ENCODE peak calls at places on chromosome 21, in eight cellular contexts. Q is fibroblast of the conjunctiva, B is 8988T, F is HTR-8/SVneo, S is GM19239, V is left ventricle myocardium inferior, M is GM10248, C is right lobe of liver. R is an unnamed sample.

GRCh38 chr21:42574234-42575027 is 60.8 kb downstream of the SLC37A1 start:
- DNase-seq in V (no peak), Q (peak), M (no peak), S (no peak), F (peak), B (no peak), C (no peak), R (peak)

GRCh38 chr21:39452207-39452964 is 616 bp downstream of the SH3BGR start:
- DNase-seq in M (no peak), B (no peak), V (no peak), F (no peak), Q (peak), C (no peak), S (no peak), R (no peak)

GRCh38 chr21:21156397-21156796 is 158.2 kb downstream of the NCAM2 start:
- DNase-seq in F (no peak), M (no peak), C (no peak), S (no peak), V (no peak), Q (no peak), B (no peak), R (no peak)

GRCh38 chr21:16196521-16197208 is 466.9 kb downstream of the USP25 start:
- DNase-seq in B (no peak), C (no peak), Q (no peak), S (no peak), V (no peak), M (no peak), F (no peak), R (no peak)

GRCh38 chr21:31343680-31344480 is at the start of gene TIAM1:
- DNase-seq in Q (peak), V (peak), M (no peak), F (peak), S (no peak), C (peak), B (peak), R (no peak)

GRCh38 chr21:46208761-46209721 is 19.5 kb downstream of the LSS start:
- DNase-seq in V (no peak), F (no peak), B (no peak), S (no peak), C (peak), M (no peak), Q (no peak), R (no peak)

GRCh38 chr21:29989634-29990234 is 49.9 kb upstream of the GRIK1 start:
- DNase-seq in F (no peak), S (no peak), V (no peak), Q (no peak), B (no peak), C (no peak), M (no peak), R (no peak)

GRCh38 chr21:46017148-46017547 is 35.6 kb downstream of the COL6A1 start:
- DNase-seq in V (no peak), C (no peak), F (no peak), B (no peak), S (no peak), M (no peak), Q (no peak), R (no peak)

GRCh38 chr21:25572895-25573310 is 34.4 kb downstream of the MRPL39 start:
- DNase-seq in Q (no peak), M (peak), C (no peak), B (no peak), V (no peak), S (no peak), F (no peak), R (no peak)

GRCh38 chr21:46022551-46023107 is 41.1 kb downstream of the COL6A1 start:
- DNase-seq in F (no peak), V (no peak), C (no peak), S (no peak), B (no peak), Q (no peak), M (no peak), R (peak)

GRCh38 chr21:33732038-33732437 is 89.7 kb downstream of the ITSN1 start:
- DNase-seq in Q (no peak), S (no peak), C (no peak), F (no peak), V (no peak), M (no peak), B (no peak), R (no peak)

GRCh38 chr21:42311160-42311559 is 4.0 kb downstream of the TFF3 start:
- DNase-seq in F (no peak), V (no peak), Q (no peak), S (no peak), C (no peak), B (no peak), M (no peak), R (no peak)

GRCh38 chr21:29386803-29387202 is 88.1 kb downstream of the BACH1 start:
- DNase-seq in Q (no peak), B (no peak), M (no peak), C (no peak), V (no peak), S (no peak), F (no peak), R (no peak)

GRCh38 chr21:35011681-35012080 is 37.4 kb downstream of the RUNX1 start:
- DNase-seq in S (no peak), M (no peak), F (no peak), Q (no peak), C (no peak), B (no peak), V (no peak), R (no peak)

GRCh38 chr21:33196956-33197374 is 32.8 kb upstream of the IFNAR2 start:
- DNase-seq in B (peak), M (peak), F (peak), Q (peak), S (peak), V (peak), C (peak), R (peak)

GRCh38 chr21:29939859-29940245 is at the start of gene GRIK1:
- DNase-seq in M (no peak), F (no peak), V (no peak), S (no peak), Q (no peak), B (no peak), C (no peak), R (no peak)

GRCh38 chr21:45888361-45889009 is 93.1 kb upstream of the COL6A1 start:
- DNase-seq in M (no peak), F (no peak), V (no peak), B (no peak), S (no peak), C (peak), Q (no peak), R (no peak)

GRCh38 chr21:28579986-28580550 is 412.6 kb downstream of the LTN1 start:
- DNase-seq in S (no peak), Q (no peak), V (no peak), F (no peak), M (no peak), B (no peak), C (no peak), R (no peak)

GRCh38 chr21:41361053-41361785 is 608 bp upstream of the MX2 start:
- DNase-seq in M (no peak), B (no peak), V (no peak), S (no peak), F (no peak), Q (no peak), C (no peak), R (no peak)

R was measured in HuH-7.5.